ENCODE peak calls at places on chromosomes 13 and 19, in five cellular contexts. Z, Q, S, N and E are unnamed samples.

GRCh38 chr19:4851551-4852290 is 15.7 kb downstream of the PLIN3 start:
- DNase-seq in Q (peak), S (peak), Z (peak), N (no peak), E (peak)

GRCh38 chr13:19155321-19155861 is 26.2 kb downstream of the TUBA3C start:
- DNase-seq in Z (peak), Q (no peak), N (no peak), S (no peak), E (no peak)

GRCh38 chr13:49326222-49326917 is 78.6 kb downstream of the CDADC1 start:
- DNase-seq in N (no peak), Z (no peak), Q (no peak), S (no peak), E (no peak)

GRCh38 chr19:37803250-37803854 is 24.0 kb upstream of the ZNF573 start:
- DNase-seq in N (no peak), Q (no peak), Z (no peak), S (no peak), E (no peak)

GRCh38 chr13:86559915-86560314 is 760.7 kb upstream of the SLITRK6 start:
- DNase-seq in N (no peak), Q (no peak), S (no peak), Z (peak), E (no peak)

GRCh38 chr19:38842439-38843174 is 7.2 kb downstream of the HNRNPL start:
- DNase-seq in Q (no peak), Z (no peak), N (no peak), S (no peak), E (no peak)

GRCh38 chr19:4369109-4369887 is 25.9 kb downstream of the MPND start:
- DNase-seq in Q (no peak), N (no peak), S (peak), Z (no peak), E (no peak)

GRCh38 chr13:49711218-49711863 is 20.1 kb upstream of the EBPL start:
- DNase-seq in Q (no peak), S (no peak), N (no peak), Z (peak), E (peak)

GRCh38 chr13:110509971-110510786 is 51.3 kb downstream of the RAB20 start:
- DNase-seq in N (no peak), S (no peak), Q (no peak), Z (peak), E (peak)

GRCh38 chr19:53904909-53905308 is 4.2 kb upstream of the CACNG7 start:
- DNase-seq in S (no peak), Q (no peak), Z (no peak), N (no peak), E (no peak)

GRCh38 chr13:60838581-60838980 is 441.6 kb downstream of the TDRD3 start:
- DNase-seq in S (no peak), N (no peak), Z (peak), Q (no peak), E (no peak)

GRCh38 chr13:44350775-44351504 is 22.7 kb upstream of the SERP2 start:
- DNase-seq in Z (no peak), N (no peak), S (no peak), Q (no peak), E (no peak)

GRCh38 chr13:112746044-112746443 is 56.2 kb downstream of the ATP11A start:
- DNase-seq in Q (peak), N (no peak), S (no peak), Z (no peak), E (no peak)

GRCh38 chr13:95552539-95553270 is at the start of gene CLDN10:
- DNase-seq in N (no peak), S (no peak), Z (no peak), Q (no peak), E (no peak)

DNA sequence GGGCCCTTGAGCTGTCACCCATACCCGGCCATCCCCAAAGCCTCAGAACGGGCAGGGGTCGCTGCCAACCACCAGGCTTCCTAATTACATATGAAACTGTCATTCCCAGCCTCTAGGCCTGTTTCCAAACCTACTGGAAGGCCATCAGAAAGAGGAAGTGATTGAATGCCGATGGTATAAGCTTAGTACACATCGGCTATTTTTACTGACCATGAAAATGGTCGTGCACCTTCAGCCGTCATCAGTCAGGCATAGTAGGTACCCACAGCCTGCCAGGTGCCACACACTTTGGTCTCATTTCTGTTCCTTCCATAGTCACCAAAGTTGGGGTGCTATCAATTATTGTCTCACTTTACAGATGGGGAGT is 10.2 kb downstream of the KRI1 start:
- DNase-seq in Q (no peak), Z (peak), N (no peak), S (no peak), E (no peak)
- TF ChIP-seq POLR2A in Q (no peak), Z (no peak), N (no peak), S (no peak), E (no peak)

DNA sequence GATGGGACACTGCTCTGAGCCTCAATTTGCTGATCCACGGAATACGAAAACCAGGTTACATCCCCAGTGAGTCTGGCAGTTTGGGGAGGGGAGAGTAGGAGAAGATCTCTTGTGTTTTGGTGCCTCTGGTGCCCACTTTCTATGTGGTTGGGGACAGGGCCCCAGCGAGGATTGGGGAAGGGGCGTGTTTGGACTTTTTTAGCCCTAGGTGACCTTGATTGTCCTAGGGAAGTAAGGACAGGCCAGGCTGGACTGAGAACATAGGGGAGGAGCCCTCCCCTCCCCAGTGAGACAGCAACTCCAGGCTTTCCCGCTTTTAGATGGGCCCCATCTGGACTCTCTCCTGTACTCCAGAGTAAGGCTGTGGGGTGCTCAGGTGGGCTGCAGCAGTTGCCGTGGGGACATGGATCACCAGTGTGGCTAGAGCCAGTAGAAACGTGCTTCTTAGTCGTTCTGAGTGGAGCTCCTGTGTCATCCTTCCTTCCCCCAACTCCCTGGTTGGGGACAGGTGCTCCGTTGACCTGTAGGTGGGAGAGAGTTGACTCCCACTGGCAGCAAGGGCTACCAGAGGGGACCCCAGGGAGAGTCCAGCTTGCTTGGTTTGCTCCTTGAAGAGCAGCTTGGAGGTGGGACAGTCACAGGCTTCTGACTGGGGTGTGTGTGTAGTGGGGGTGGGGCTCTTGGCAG is 4.3 kb downstream of the EGLN2 start:
- DNase-seq in S (no peak), Z (no peak), Q (no peak), N (no peak), E (no peak)
- TF ChIP-seq POLR2A in S (no peak), Z (no peak), Q (no peak), N (no peak), E (no peak)

GRCh38 chr19:12872941-12873890 is 8.0 kb downstream of the DNASE2 start:
- DNase-seq in Z (peak), Q (no peak), N (no peak), S (no peak), E (peak)
- TF ChIP-seq POLR2A in Z (no peak), Q (no peak), N (no peak), S (no peak), E (no peak)

DNA sequence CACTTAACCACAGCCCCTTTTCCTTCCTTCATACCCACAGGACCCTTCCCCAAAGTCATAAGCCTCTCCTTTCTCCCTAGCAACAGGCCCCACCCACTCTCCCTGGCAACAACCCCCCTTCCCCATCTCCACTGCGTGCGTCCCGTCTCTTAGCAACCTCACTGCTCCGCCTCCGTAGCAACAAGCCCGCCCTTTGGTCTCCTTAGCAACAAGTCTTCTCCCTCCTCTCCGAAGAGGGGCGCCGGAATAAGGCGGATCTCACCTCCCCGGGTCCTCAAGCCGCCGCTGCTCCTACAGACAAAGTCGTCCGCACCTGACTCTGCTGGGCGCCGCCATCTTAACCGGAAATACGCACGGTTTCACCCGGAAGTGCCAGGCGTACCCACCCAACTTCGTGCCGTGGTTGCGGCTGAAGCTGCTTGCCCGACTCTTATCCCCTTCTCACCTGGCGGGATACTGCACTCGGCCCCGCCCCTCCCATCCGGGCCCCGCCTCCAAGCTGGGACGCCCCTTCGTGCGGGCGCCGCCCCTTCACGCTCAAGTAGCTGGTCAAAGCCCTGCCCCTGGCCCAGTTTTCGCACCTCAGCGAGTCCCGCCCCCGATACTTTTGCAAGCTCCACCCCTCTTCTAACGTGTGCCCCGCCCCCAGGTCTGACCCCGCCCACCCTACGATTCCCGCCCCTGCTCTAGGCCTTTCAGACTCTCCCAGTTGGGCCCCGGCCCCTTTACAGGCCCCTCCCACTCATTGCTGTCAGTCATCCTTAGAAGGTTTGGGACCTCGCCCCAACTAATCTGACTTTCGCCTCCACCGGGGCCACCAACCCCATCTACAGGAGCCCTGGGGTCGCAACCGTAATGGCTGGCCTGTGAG is at the start of gene HSPBP1:
- DNase-seq in N (peak), Q (peak), Z (peak), S (peak), E (peak)
- TF ChIP-seq POLR2A in N (no peak), Q (no peak), Z (peak), S (no peak), E (peak)

DNA sequence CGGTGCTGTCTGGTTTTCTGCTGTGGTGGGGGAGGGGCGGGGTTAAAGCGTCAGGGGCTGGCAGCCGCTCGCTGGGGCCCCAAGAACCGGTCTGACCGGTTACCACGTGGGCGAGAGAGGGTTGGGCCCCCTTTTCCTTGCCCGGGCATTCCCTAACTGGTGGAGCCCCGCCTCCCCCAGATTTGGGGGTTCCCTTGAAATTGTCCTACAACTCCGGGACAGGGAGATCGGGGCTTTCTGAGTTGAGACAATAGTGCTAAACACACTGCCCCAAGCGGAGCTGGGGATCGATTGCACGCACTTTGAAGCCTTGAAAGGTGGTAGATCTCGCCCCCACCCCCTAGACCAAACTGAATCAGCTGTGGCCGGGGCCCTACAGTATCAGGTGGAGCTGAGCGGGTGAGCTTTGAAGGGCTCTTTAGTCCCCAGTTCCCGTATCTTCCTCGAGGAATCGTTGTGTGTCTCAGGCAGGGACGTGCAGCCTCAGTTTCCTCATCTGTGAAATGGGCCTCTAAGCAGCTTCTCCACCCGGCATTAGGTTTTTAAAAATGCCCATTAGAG is 4.8 kb downstream of the IER2 start:
- DNase-seq in S (peak), N (no peak), Q (peak), Z (peak), E (peak)
- TF ChIP-seq POLR2A in S (no peak), N (no peak), Q (no peak), Z (peak), E (no peak)

GRCh38 chr19:18883530-18884304 is 12.2 kb downstream of the CERS1 start:
- DNase-seq in Z (no peak), N (no peak), S (no peak), Q (no peak), E (no peak)
- TF ChIP-seq POLR2A in Z (no peak), N (no peak), S (no peak), Q (no peak), E (no peak)

DNA sequence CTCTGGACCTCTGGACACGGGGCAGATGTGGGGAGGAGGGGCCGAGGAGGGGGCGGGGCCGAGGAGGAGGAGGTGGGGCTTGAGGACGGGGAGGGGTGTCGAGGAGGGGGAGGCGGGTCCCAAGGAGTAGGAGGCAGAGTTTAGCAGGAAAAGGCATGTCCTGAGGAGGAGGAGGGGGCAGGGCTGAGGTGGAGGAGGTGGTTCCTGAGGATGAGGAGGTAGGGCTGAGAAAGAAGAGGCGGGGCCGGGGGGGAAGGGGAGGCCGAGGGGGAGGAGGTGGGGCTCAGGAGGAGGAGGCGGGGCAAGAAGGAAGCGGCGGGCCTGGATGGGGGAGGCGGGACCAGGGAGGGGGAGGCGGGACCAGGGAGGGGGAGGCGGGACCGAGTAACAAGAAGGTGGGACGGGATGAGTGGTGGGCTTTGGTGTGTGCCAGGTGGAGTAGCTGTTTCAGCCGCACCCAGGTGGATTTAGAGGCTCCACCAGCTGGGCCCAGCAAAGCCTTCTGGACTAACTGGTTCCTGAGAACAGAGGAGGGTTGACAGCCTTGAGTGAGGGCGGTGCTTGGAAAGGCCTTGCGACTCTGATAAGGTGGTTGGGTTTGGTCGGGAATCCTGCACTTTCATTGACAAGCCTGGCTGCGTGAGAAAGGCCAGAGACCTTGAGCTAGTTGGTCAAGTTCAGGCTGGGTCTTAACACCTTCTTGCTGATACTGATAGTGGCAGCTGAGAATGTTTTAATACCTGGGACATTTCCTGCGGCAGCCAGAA is 7.7 kb downstream of the TECR start:
- DNase-seq in N (no peak), S (no peak), Q (peak), Z (peak), E (no peak)
- TF ChIP-seq POLR2A in N (no peak), S (no peak), Q (no peak), Z (no peak), E (no peak)

DNA sequence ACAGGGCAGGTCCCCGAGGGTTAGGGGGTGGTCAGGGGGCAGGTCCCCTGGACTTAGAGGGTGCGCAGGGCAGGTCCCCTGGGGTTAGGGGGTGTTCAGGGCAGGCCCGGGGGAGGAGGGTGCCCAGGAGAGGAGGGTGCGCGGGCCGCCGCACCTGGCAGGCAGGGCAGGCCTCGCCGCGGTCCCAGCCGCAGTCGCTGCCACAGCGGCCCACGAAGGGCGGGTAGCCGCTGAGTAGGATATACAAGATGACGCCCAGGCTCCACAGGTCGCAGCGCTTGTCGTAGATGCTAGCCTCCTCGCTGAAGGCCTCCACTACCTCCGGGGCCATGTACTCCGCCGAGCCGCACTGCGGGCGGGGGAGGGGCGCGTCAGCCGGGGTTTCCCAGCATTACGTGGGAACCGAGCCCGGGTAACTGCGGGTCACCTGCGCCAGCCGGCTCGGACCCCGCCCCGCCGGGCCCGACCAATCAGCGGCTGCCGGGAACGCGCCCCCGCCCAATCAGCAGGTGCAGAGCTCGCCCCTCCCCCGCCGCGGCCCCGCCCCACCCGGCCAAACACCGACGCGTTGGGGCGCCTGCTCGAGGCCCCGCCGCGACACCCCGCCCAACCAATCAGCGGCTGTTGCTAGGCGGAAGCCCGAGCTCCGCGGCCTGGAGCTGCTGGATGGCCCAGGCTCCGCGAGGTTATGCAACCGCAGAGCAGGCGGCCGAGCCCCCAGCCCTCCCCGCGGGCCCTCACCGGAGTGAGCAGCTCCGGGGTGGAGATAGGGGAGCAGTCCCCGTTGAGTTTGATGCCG is 9.2 kb downstream of the MKNK2 start:
- DNase-seq in S (peak), N (peak), Z (peak), Q (peak), E (peak)
- TF ChIP-seq POLR2A in S (no peak), N (peak), Z (no peak), Q (peak), E (no peak)

DNA sequence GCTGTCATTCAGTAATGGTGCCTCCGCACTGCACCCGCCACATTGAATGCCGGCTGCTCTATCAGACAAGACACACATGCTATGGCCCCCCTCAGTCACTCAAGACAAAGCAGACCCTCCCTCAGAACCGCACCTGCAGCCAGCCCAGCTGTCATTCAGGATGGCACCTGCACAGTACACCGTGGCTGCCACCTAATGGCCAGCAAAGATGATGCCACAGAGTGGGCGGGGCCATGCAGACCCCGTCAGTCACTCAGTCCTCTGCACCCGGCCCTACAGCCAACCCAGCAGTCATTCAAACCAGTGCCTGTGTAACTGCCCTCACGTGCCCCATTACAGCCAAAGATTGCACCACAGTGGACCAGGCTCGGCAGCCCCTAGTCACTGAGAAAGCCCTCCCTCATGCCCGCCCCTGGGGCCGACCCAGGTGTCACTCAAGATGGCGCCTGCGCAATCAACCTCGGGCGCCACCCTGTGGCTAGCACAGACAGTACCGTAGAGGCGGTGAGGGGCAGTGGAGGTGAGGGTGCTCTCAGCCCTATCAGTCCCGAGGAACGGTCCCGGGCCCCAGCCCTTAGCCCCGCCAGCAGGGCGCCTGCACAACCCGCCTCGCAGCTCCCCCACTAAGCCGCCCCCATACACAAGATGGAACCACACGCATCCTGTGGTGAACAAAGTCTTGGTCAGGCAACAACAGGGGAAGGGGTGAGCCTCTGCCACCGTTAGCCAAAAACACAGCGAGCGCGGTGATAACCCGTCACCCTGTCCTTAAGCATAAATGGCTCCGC is 2.4 kb downstream of the PEG3 start:
- DNase-seq in S (peak), Z (no peak), N (no peak), Q (peak), E (no peak)
- TF ChIP-seq POLR2A in S (no peak), Z (no peak), N (no peak), Q (no peak), E (no peak)